ENCODE peak calls at places on chromosomes 13 and 19, in five cellular contexts. H, E, V, I and C are unnamed samples.

GRCh38 chr13:20126460-20127262 is 34.2 kb downstream of the GJA3 start:
- ATAC-seq in H (no peak), V (no peak), E (no peak), I (no peak), C (no peak)

GRCh38 chr19:4327252-4327876 is 11.3 kb downstream of the STAP2 start:
- ATAC-seq in V (peak), H (peak), E (peak), I (peak), C (peak)

GRCh38 chr13:28560612-28561011 is 65.7 kb upstream of the FLT1 start:
- ATAC-seq in V (no peak), H (no peak), E (no peak), I (no peak), C (no peak)

GRCh38 chr13:33722216-33722900 is 95.6 kb upstream of the RFC3 start:
- ATAC-seq in H (no peak), V (peak), I (no peak), E (no peak), C (no peak)

GRCh38 chr19:38695319-38695683 is 47.9 kb downstream of the ACTN4 start:
- ATAC-seq in E (no peak), H (no peak), V (no peak), I (peak), C (peak)

GRCh38 chr13:110376120-110376519 is 69.0 kb downstream of the COL4A2 start:
- ATAC-seq in E (no peak), H (no peak), I (no peak), V (no peak), C (no peak)

GRCh38 chr19:34341935-34342680 is 22.9 kb upstream of the GPI start:
- ATAC-seq in E (no peak), H (no peak), I (no peak), V (no peak), C (no peak)

GRCh38 chr13:107534548-107534947 is 680.8 kb downstream of the LIG4 start:
- ATAC-seq in V (no peak), E (no peak), H (no peak), I (no peak), C (no peak)

GRCh38 chr19:37991176-37991835 is 84.3 kb downstream of the SIPA1L3 start:
- ATAC-seq in I (no peak), H (no peak), V (no peak), E (no peak), C (no peak)

GRCh38 chr19:7679017-7679720 is 1.5 kb upstream of the TRAPPC5 start:
- ATAC-seq in V (no peak), E (peak), H (peak), I (peak), C (peak)

GRCh38 chr19:51525731-51526130 is 5.7 kb downstream of the SIGLEC6 start:
- ATAC-seq in E (no peak), I (no peak), V (no peak), H (no peak), C (no peak)

GRCh38 chr13:50783066-50783465 is 60.4 kb downstream of the DLEU7 start:
- ATAC-seq in E (no peak), H (no peak), V (no peak), I (no peak), C (no peak)

GRCh38 chr13:28650284-28650683 is 8.6 kb upstream of the POMP start:
- ATAC-seq in H (no peak), V (no peak), E (no peak), I (no peak), C (peak)

GRCh38 chr19:43910884-43911283 is 24.2 kb downstream of the ZNF45 start:
- ATAC-seq in H (no peak), E (no peak), V (no peak), I (no peak), C (no peak)

GRCh38 chr13:95118541-95119324 is 182.5 kb downstream of the ABCC4 start:
- ATAC-seq in I (no peak), H (no peak), V (no peak), E (no peak), C (no peak)

GRCh38 chr13:44206429-44206828 is 167.2 kb upstream of the SERP2 start:
- ATAC-seq in H (no peak), I (no peak), E (no peak), V (no peak), C (no peak)

GRCh38 chr19:58345558-58345957 is 7.7 kb downstream of the A1BG start:
- ATAC-seq in I (no peak), E (no peak), V (no peak), H (no peak), C (no peak)

GRCh38 chr13:93243375-93244063 is 16.9 kb downstream of the GPC6 start:
- ATAC-seq in V (no peak), I (no peak), E (no peak), H (no peak), C (no peak)

GRCh38 chr13:53150568-53150967 is 122.0 kb downstream of the OLFM4 start:
- ATAC-seq in V (no peak), E (no peak), I (no peak), H (peak), C (no peak)

GRCh38 chr19:54373781-54374266 is 9.1 kb upstream of the LAIR1 start:
- ATAC-seq in E (no peak), H (no peak), I (no peak), V (peak), C (peak)

GRCh38 chr13:20400774-20401173 is 124.9 kb downstream of the CRYL1 start:
- ATAC-seq in V (peak), I (no peak), E (no peak), H (peak), C (no peak)